ENCODE peak calls at places on chromosomes 2 and 18, in five cellular contexts. One of them, this sample, is unnamed.

GRCh38 chr2:27915191-27915590 is 24.7 kb downstream of the BABAM2 start:
- DNase-seq in GM19239: no peak
- DNase-seq in COR-L47: no peak
- DNase-seq in putamen: no peak
- DNase-seq in NCI-H524: no peak
- DNase-seq in this sample: no peak

GRCh38 chr2:129957891-129958290 is 21.6 kb upstream of the RAB6C start:
- DNase-seq in COR-L47: no peak
- DNase-seq in GM19239: no peak
- DNase-seq in NCI-H524: no peak
- DNase-seq in putamen: no peak
- DNase-seq in this sample: no peak

GRCh38 chr2:73290049-73290839 is 3.1 kb downstream of the EGR4 start:
- DNase-seq in GM19239: no peak
- DNase-seq in NCI-H524: peak
- DNase-seq in putamen: peak
- DNase-seq in COR-L47: peak
- DNase-seq in this sample: peak

GRCh38 chr2:105186967-105187498 is 54.5 kb upstream of the GPR45 start:
- DNase-seq in COR-L47: no peak
- DNase-seq in GM19239: no peak
- DNase-seq in NCI-H524: no peak
- DNase-seq in putamen: no peak
- DNase-seq in this sample: no peak

GRCh38 chr2:37343537-37344434 is 644 bp upstream of the QPCT start:
- DNase-seq in putamen: no peak
- DNase-seq in GM19239: no peak
- DNase-seq in COR-L47: no peak
- DNase-seq in NCI-H524: no peak
- DNase-seq in this sample: no peak

GRCh38 chr18:23094411-23095165 is 40.7 kb upstream of the CABLES1 start:
- DNase-seq in NCI-H524: peak
- DNase-seq in COR-L47: no peak
- DNase-seq in GM19239: no peak
- DNase-seq in putamen: no peak
- DNase-seq in this sample: no peak

GRCh38 chr2:9975805-9976447 is 24.4 kb downstream of the GRHL1 start:
- DNase-seq in putamen: no peak
- DNase-seq in COR-L47: no peak
- DNase-seq in NCI-H524: no peak
- DNase-seq in GM19239: no peak
- DNase-seq in this sample: no peak

GRCh38 chr18:71040161-71040560 is 751.3 kb downstream of the SOCS6 start:
- DNase-seq in putamen: no peak
- DNase-seq in NCI-H524: no peak
- DNase-seq in GM19239: no peak
- DNase-seq in COR-L47: no peak
- DNase-seq in this sample: no peak

GRCh38 chr2:61905372-61906186 is at the start of gene COMMD1:
- DNase-seq in GM19239: peak
- DNase-seq in NCI-H524: peak
- DNase-seq in COR-L47: peak
- DNase-seq in putamen: peak
- DNase-seq in this sample: peak

GRCh38 chr2:84906108-84906899 is 848 bp downstream of the TMSB10 start:
- DNase-seq in GM19239: no peak
- DNase-seq in COR-L47: peak
- DNase-seq in NCI-H524: no peak
- DNase-seq in putamen: no peak
- DNase-seq in this sample: no peak

GRCh38 chr2:42057159-42057901 is 9.5 kb downstream of the PKDCC start:
- DNase-seq in putamen: no peak
- DNase-seq in GM19239: no peak
- DNase-seq in NCI-H524: no peak
- DNase-seq in COR-L47: no peak
- DNase-seq in this sample: no peak

GRCh38 chr2:119253114-119253702 is 29.6 kb downstream of the STEAP3 start:
- DNase-seq in COR-L47: no peak
- DNase-seq in GM19239: no peak
- DNase-seq in NCI-H524: no peak
- DNase-seq in putamen: no peak
- DNase-seq in this sample: no peak

GRCh38 chr2:144847347-144848080 is 327.6 kb upstream of the ZEB2 start:
- DNase-seq in COR-L47: no peak
- DNase-seq in GM19239: no peak
- DNase-seq in NCI-H524: no peak
- DNase-seq in putamen: no peak
- DNase-seq in this sample: no peak

GRCh38 chr2:138942466-138942865 is 162.3 kb upstream of the NXPH2 start:
- DNase-seq in putamen: no peak
- DNase-seq in COR-L47: no peak
- DNase-seq in GM19239: no peak
- DNase-seq in NCI-H524: no peak
- DNase-seq in this sample: no peak

GRCh38 chr2:219249203-219249980 is 3.7 kb upstream of the TUBA4B start:
- DNase-seq in GM19239: no peak
- DNase-seq in putamen: peak
- DNase-seq in NCI-H524: no peak
- DNase-seq in COR-L47: peak
- DNase-seq in this sample: peak

GRCh38 chr2:69166465-69166811 is 153.5 kb downstream of the ANTXR1 start:
- DNase-seq in GM19239: no peak
- DNase-seq in NCI-H524: no peak
- DNase-seq in putamen: no peak
- DNase-seq in COR-L47: no peak
- DNase-seq in this sample: no peak

GRCh38 chr2:156864230-156864629 is 393.3 kb upstream of the GALNT5 start:
- DNase-seq in GM19239: no peak
- DNase-seq in NCI-H524: peak
- DNase-seq in putamen: no peak
- DNase-seq in COR-L47: no peak
- DNase-seq in this sample: no peak

GRCh38 chr2:96895709-96896651 is 26.1 kb upstream of the SEMA4C start:
- DNase-seq in GM19239: no peak
- DNase-seq in putamen: no peak
- DNase-seq in COR-L47: peak
- DNase-seq in NCI-H524: peak
- DNase-seq in this sample: no peak

GRCh38 chr2:165793779-165794519 is at the start of gene GALNT3:
- DNase-seq in putamen: peak
- DNase-seq in COR-L47: peak
- DNase-seq in GM19239: no peak
- DNase-seq in NCI-H524: no peak
- DNase-seq in this sample: no peak

GRCh38 chr2:181738074-181738473 is 57.8 kb upstream of the NEUROD1 start:
- DNase-seq in COR-L47: no peak
- DNase-seq in GM19239: no peak
- DNase-seq in NCI-H524: no peak
- DNase-seq in putamen: no peak
- DNase-seq in this sample: no peak

GRCh38 chr2:23711979-23712755 is 214.8 kb downstream of the ATAD2B start:
- DNase-seq in putamen: no peak
- DNase-seq in COR-L47: no peak
- DNase-seq in NCI-H524: no peak
- DNase-seq in GM19239: no peak
- DNase-seq in this sample: peak

GRCh38 chr2:106107509-106108131 is 86.5 kb downstream of the UXS1 start:
- DNase-seq in putamen: no peak
- DNase-seq in COR-L47: no peak
- DNase-seq in GM19239: no peak
- DNase-seq in NCI-H524: no peak
- DNase-seq in this sample: no peak

GRCh38 chr2:4791488-4791887 is 900.7 kb upstream of the SOX11 start:
- DNase-seq in putamen: no peak
- DNase-seq in COR-L47: no peak
- DNase-seq in GM19239: no peak
- DNase-seq in NCI-H524: no peak
- DNase-seq in this sample: no peak

GRCh38 chr2:52498062-52498750 is 1269.4 kb upstream of the CHAC2 start:
- DNase-seq in putamen: no peak
- DNase-seq in COR-L47: no peak
- DNase-seq in GM19239: no peak
- DNase-seq in NCI-H524: no peak
- DNase-seq in this sample: no peak

GRCh38 chr2:20434588-20435294 is 12.1 kb upstream of the RHOB start:
- DNase-seq in GM19239: no peak
- DNase-seq in putamen: no peak
- DNase-seq in COR-L47: peak
- DNase-seq in NCI-H524: no peak
- DNase-seq in this sample: no peak

GRCh38 chr2:28510184-28510583 is 14.3 kb downstream of the PLB1 start:
- DNase-seq in NCI-H524: no peak
- DNase-seq in putamen: no peak
- DNase-seq in GM19239: no peak
- DNase-seq in COR-L47: no peak
- DNase-seq in this sample: no peak

GRCh38 chr2:209388416-209389037 is 35.3 kb upstream of the MAP2 start:
- DNase-seq in putamen: no peak
- DNase-seq in NCI-H524: peak
- DNase-seq in GM19239: no peak
- DNase-seq in COR-L47: no peak
- DNase-seq in this sample: no peak

GRCh38 chr2:146615778-146616177 is 1229.1 kb upstream of the ACVR2A start:
- DNase-seq in putamen: no peak
- DNase-seq in NCI-H524: no peak
- DNase-seq in GM19239: no peak
- DNase-seq in COR-L47: peak
- DNase-seq in this sample: no peak

GRCh38 chr18:3114026-3114425 is 101.1 kb upstream of the LPIN2 start:
- DNase-seq in GM19239: no peak
- DNase-seq in NCI-H524: no peak
- DNase-seq in COR-L47: no peak
- DNase-seq in putamen: no peak
- DNase-seq in this sample: no peak

GRCh38 chr2:128236491-128237035 is 82.1 kb downstream of the HS6ST1 start:
- DNase-seq in GM19239: no peak
- DNase-seq in COR-L47: no peak
- DNase-seq in putamen: no peak
- DNase-seq in NCI-H524: no peak
- DNase-seq in this sample: no peak

GRCh38 chr18:48621815-48622555 is 83.2 kb downstream of the CTIF start:
- DNase-seq in COR-L47: no peak
- DNase-seq in GM19239: no peak
- DNase-seq in NCI-H524: no peak
- DNase-seq in putamen: no peak
- DNase-seq in this sample: no peak

GRCh38 chr2:54966165-54966819 is 84.0 kb downstream of the RTN4 start:
- DNase-seq in putamen: no peak
- DNase-seq in NCI-H524: no peak
- DNase-seq in GM19239: no peak
- DNase-seq in COR-L47: peak
- DNase-seq in this sample: no peak

GRCh38 chr2:1617425-1618021 is 126.8 kb downstream of the PXDN start:
- DNase-seq in COR-L47: peak
- DNase-seq in NCI-H524: no peak
- DNase-seq in GM19239: no peak
- DNase-seq in putamen: no peak
- DNase-seq in this sample: no peak

GRCh38 chr2:36538345-36538744 is 59.6 kb downstream of the FEZ2 start:
- DNase-seq in COR-L47: peak
- DNase-seq in NCI-H524: no peak
- DNase-seq in GM19239: no peak
- DNase-seq in putamen: no peak
- DNase-seq in this sample: no peak

GRCh38 chr18:71431689-71432088 is 1112.5 kb downstream of the CBLN2 start:
- DNase-seq in COR-L47: no peak
- DNase-seq in GM19239: no peak
- DNase-seq in putamen: peak
- DNase-seq in NCI-H524: no peak
- DNase-seq in this sample: peak

GRCh38 chr18:21669736-21670135 is 34.8 kb downstream of the ABHD3 start:
- DNase-seq in NCI-H524: peak
- DNase-seq in putamen: no peak
- DNase-seq in GM19239: no peak
- DNase-seq in COR-L47: no peak
- DNase-seq in this sample: no peak

GRCh38 chr2:240253583-240254145 is 113.2 kb upstream of the OTOS start:
- DNase-seq in NCI-H524: no peak
- DNase-seq in GM19239: no peak
- DNase-seq in COR-L47: no peak
- DNase-seq in putamen: no peak
- DNase-seq in this sample: no peak

GRCh38 chr2:186881644-186882043 is 32.7 kb upstream of the ZSWIM2 start:
- DNase-seq in GM19239: no peak
- DNase-seq in NCI-H524: no peak
- DNase-seq in COR-L47: no peak
- DNase-seq in putamen: no peak
- DNase-seq in this sample: no peak

GRCh38 chr2:47094519-47095155 is 60.5 kb downstream of the STPG4 start:
- DNase-seq in putamen: no peak
- DNase-seq in GM19239: no peak
- DNase-seq in COR-L47: no peak
- DNase-seq in NCI-H524: no peak
- DNase-seq in this sample: no peak